ENCODE peak calls at places on chromosome 15, in five cellular contexts. P is astrocyte, N is tibial nerve, W is heart left ventricle, S is endothelial cell of umbilical vein. D is an unnamed sample.

GRCh38 chr15:95495033-95495541 is 835.4 kb upstream of the NR2F2 start:
- DNase-seq in P (peak; percentile 21), N (no peak), W (no peak), S (no peak), D (no peak)

GRCh38 chr15:81239190-81239589 is 42.5 kb downstream of the IL16 start:
- DNase-seq in P (peak; percentile 23), N (no peak), W (no peak), S (no peak), D (no peak)

GRCh38 chr15:31128477-31128876 is 27.0 kb upstream of the TRPM1 start:
- DNase-seq in P (no peak), N (no peak), W (no peak), S (no peak), D (no peak)

GRCh38 chr15:34737379-34737928 is 17.3 kb downstream of the GJD2 start:
- DNase-seq in P (no peak), N (no peak), W (no peak), S (no peak), D (no peak)

GRCh38 chr15:58446521-58446920 is 14.7 kb downstream of the LIPC start:
- DNase-seq in P (no peak), N (no peak), W (no peak), S (no peak), D (no peak)

GRCh38 chr15:34944946-34945345 is 24.6 kb downstream of the AQR start:
- DNase-seq in P (no peak), N (no peak), W (no peak), S (no peak), D (no peak)

GRCh38 chr15:51658664-51659063 is 22.6 kb upstream of the SCG3 start:
- DNase-seq in P (no peak), N (no peak), W (no peak), S (no peak), D (no peak)

GRCh38 chr15:80804970-80805495 is 25.9 kb downstream of the CEMIP start:
- DNase-seq in P (no peak), N (no peak), W (no peak), S (no peak), D (no peak)

GRCh38 chr15:80260566-80260965 is 8.6 kb upstream of the CTXND1 start:
- DNase-seq in P (no peak), N (no peak), W (no peak), S (no peak), D (no peak)

GRCh38 chr15:100221461-100222348 is 120.1 kb downstream of the ADAMTS17 start:
- DNase-seq in P (no peak), N (no peak), W (no peak), S (no peak), D (no peak)

GRCh38 chr15:72488558-72488957 is 14.4 kb downstream of the ARIH1 start:
- DNase-seq in P (no peak), N (no peak), W (no peak), S (no peak), D (no peak)

GRCh38 chr15:77027697-77028450 is 32.9 kb downstream of the PSTPIP1 start:
- DNase-seq in P (no peak), N (peak; percentile 7), W (no peak), S (peak; percentile 18), D (no peak)

GRCh38 chr15:50380089-50380488 is 25.1 kb upstream of the GABPB1 start:
- DNase-seq in P (no peak), N (no peak), W (no peak), S (no peak), D (no peak)

GRCh38 chr15:22827125-22827524 is 11.3 kb upstream of the NIPA2 start:
- DNase-seq in P (no peak), N (no peak), W (no peak), S (no peak), D (no peak)

GRCh38 chr15:72979308-72979707 is 73.0 kb upstream of the NEO1 start:
- DNase-seq in P (no peak), N (no peak), W (no peak), S (no peak), D (no peak)

GRCh38 chr15:70435369-70435768 is 328.0 kb downstream of the UACA start:
- DNase-seq in P (no peak), N (no peak), W (no peak), S (no peak), D (no peak)

GRCh38 chr15:62848631-62849050 is 193.9 kb upstream of the TPM1 start:
- DNase-seq in P (peak; percentile 18), N (no peak), W (no peak), S (peak; percentile 87), D (no peak)
- H3K27ac ChIP-seq in P (no peak overlapping the region), N (no peak overlapping the region), W (peak overlapping the region; percentile 44), S (peak overlapping the region; percentile 44), D (no peak overlapping the region)

DNA sequence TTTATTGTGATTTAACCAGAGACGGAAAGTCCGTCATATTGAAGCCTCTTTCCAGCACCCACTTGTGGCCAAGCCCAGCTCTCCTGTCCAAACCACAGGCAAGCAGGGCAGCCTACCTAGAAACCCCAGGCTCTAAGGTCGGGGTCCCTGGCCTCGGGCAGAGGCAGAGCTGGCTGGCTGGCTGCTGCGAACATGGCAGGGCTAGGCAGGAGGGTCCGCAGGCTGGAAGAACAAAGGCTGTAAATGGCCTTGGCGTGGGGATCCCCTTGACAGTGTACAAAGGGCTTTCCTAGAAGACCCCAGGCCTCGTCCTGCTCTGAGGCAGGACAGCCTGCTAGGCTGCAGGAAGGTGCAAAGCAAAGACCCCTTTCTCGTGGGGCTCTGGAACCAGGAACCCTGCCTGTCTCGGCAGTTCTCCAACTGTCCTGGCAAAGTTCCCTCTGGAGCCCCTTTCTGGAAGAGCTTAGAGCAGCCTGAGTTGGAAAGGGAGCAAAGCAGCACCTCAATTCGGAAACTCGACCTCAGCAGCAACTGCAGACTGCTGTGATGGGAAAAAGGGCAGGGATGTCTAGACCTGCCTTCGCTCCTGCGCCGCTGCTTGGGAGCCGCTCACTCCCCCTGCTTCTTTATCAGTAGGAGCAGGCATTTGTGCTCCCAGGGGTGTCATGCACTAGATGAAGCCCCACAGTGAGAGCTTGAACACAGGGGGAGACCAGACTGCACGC is 8.5 kb downstream of the CALML4 start:
- DNase-seq in P (no peak), N (no peak), W (no peak), S (no peak), D (no peak)
- H3K36me3 ChIP-seq in P (peaks cover 15% of the 10 kb centered on the region), N (no peaks in the 10 kb centered on the region), W (peaks cover 5% of the 10 kb centered on the region), S (peaks cover 10% of the 10 kb centered on the region), D (no peaks in the 10 kb centered on the region)

DNA sequence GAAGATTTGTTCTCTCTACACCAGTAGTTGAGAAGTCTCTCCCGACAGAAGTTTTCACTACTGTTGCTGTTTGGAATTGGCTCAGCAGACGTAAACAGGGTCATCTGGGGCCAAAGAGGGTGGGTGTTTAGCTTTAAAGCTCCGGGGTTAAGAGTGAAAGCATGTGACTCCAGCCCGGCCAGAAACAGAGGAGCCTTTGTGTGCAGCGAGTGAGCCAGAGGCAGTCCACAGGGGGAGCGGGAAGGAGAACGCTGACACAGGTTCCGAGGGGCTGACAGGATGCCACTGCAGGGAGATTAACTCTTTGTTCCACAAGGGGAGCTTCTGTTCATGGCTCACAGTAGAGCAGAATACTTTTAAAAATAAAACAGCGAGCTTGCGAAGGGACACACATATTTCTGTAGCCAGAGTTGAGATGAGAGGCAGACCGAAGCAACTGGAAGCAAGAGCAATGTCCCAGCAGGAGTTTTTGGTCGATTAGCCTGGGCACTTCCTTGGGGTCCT is 26.9 kb downstream of the BMF start:
- DNase-seq in P (peak; percentile 64), N (peak; percentile 71), W (peak; percentile 86), S (peak; percentile 92), D (no peak)
- H3K27ac ChIP-seq in P (peak overlapping the region; percentile 41), N (peak overlapping the region; percentile 79), W (peak overlapping the region; percentile 77), S (peak overlapping the region; percentile 81), D (no peak overlapping the region)

GRCh38 chr15:92949604-92950249 is 49.6 kb downstream of the CHD2 start:
- DNase-seq in P (no peak), N (no peak), W (no peak), S (no peak), D (no peak)

GRCh38 chr15:92953569-92953968 is 53.4 kb downstream of the CHD2 start:
- DNase-seq in P (no peak), N (no peak), W (no peak), S (no peak), D (no peak)

GRCh38 chr15:92952451-92952850 is 52.3 kb downstream of the CHD2 start:
- DNase-seq in P (no peak), N (no peak), W (no peak), S (no peak), D (no peak)

GRCh38 chr15:92953997-92954396 is 53.9 kb downstream of the CHD2 start:
- DNase-seq in P (no peak), N (no peak), W (no peak), S (no peak), D (no peak)

GRCh38 chr15:92951800-92952199 is 51.7 kb downstream of the CHD2 start:
- DNase-seq in P (no peak), N (no peak), W (no peak), S (no peak), D (no peak)
- H3K36me3 ChIP-seq in P (peaks cover 81% of the 10 kb centered on the region), N (peaks cover 35% of the 10 kb centered on the region), W (peaks cover 61% of the 10 kb centered on the region), S (peaks cover 41% of the 10 kb centered on the region), D (peaks cover 91% of the 10 kb centered on the region)

DNA sequence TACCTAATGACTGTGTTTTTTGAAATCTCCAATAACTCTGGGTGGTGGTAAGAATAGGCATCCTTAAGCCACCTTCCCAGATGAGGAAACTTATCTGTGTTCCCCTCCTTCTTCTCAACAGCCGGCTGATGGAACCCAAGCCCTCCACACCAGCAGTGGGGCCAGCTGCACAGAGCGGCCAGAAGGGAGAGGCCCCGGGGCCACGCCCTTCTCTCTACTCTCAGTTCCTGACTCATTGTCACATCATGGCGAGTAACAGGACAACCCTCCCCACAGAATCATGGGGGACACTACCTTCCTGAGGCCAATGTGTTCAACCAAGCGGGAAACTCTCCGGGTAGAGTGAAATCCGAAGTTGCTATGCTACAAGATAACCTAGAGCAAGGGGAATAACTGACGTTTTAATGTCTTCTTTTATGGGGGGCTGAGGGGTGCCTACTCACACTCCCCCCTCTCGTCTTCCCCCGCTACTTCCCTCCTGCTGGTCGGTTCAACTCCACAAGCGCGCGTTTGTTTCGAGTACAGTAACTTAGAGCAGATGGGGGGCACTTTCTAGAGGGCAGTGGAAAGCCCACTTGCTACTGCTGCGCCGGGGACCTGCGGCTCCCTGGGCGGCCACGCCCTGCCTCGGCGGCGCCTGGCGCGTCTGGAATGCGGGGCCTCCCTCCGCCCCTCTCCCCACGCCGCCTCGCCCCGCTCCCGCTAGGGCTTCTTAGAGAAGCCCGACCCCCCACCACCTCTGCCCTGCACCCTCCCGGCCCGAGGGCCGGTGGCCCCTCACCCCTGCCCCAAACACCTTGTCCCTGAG is 618 bp downstream of the ANXA2 start:
- DNase-seq in P (no peak), N (peak; percentile 53), W (peak; percentile 71), S (no peak), D (peak; percentile 39)
- H3K27ac ChIP-seq in P (peak overlapping the region; percentile 98), N (peak overlapping the region; percentile 99), W (peak overlapping the region; percentile 93), S (peak overlapping the region; percentile 97), D (peak overlapping the region; percentile 75)

D was measured in CD4-positive, alpha-beta memory T cell.